ENCODE peak calls at places on chromosomes 7 and 10, in five cellular contexts. One of them, this sample, is unnamed.

GRCh38 chr7:116710764-116711452 is 38.9 kb downstream of the MET start:
- DNase-seq in renal cortical epithelial cell: peak
- DNase-seq in prostate gland: no peak
- DNase-seq in mesendoderm: no peak
- DNase-seq in activated CD8-positive, alpha-beta memory T cell treated with anti-CD3 and anti-CD28 coated beads for 4 hours: no peak
- DNase-seq in this sample: no peak

GRCh38 chr7:44147026-44147881 is 6.1 kb upstream of the MYL7 start:
- DNase-seq in renal cortical epithelial cell: no peak
- DNase-seq in prostate gland: no peak
- DNase-seq in mesendoderm: peak
- DNase-seq in activated CD8-positive, alpha-beta memory T cell treated with anti-CD3 and anti-CD28 coated beads for 4 hours: no peak
- DNase-seq in this sample: peak

GRCh38 chr10:133467286-133467911 is 13.7 kb downstream of the SCART1 start:
- DNase-seq in renal cortical epithelial cell: no peak
- DNase-seq in prostate gland: no peak
- DNase-seq in mesendoderm: no peak
- DNase-seq in activated CD8-positive, alpha-beta memory T cell treated with anti-CD3 and anti-CD28 coated beads for 4 hours: no peak
- DNase-seq in this sample: peak

GRCh38 chr10:108204528-108205313 is 1040.2 kb upstream of the SORCS1 start:
- DNase-seq in renal cortical epithelial cell: peak
- DNase-seq in prostate gland: no peak
- DNase-seq in mesendoderm: peak
- DNase-seq in activated CD8-positive, alpha-beta memory T cell treated with anti-CD3 and anti-CD28 coated beads for 4 hours: no peak
- DNase-seq in this sample: peak

GRCh38 chr10:128912568-128913311 is 554.3 kb upstream of the MGMT start:
- DNase-seq in renal cortical epithelial cell: no peak
- DNase-seq in prostate gland: no peak
- DNase-seq in mesendoderm: no peak
- DNase-seq in activated CD8-positive, alpha-beta memory T cell treated with anti-CD3 and anti-CD28 coated beads for 4 hours: no peak
- DNase-seq in this sample: no peak

GRCh38 chr7:53218730-53219504 is 183.5 kb downstream of the POM121L12 start:
- DNase-seq in renal cortical epithelial cell: no peak
- DNase-seq in prostate gland: no peak
- DNase-seq in mesendoderm: peak
- DNase-seq in activated CD8-positive, alpha-beta memory T cell treated with anti-CD3 and anti-CD28 coated beads for 4 hours: no peak
- DNase-seq in this sample: no peak

GRCh38 chr10:78254013-78254412 is 220.3 kb downstream of the RPS24 start:
- DNase-seq in renal cortical epithelial cell: no peak
- DNase-seq in prostate gland: no peak
- DNase-seq in mesendoderm: no peak
- DNase-seq in activated CD8-positive, alpha-beta memory T cell treated with anti-CD3 and anti-CD28 coated beads for 4 hours: no peak
- DNase-seq in this sample: no peak

GRCh38 chr7:151361193-151361959 is 19.8 kb downstream of the NUB1 start:
- DNase-seq in renal cortical epithelial cell: no peak
- DNase-seq in prostate gland: no peak
- DNase-seq in mesendoderm: no peak
- DNase-seq in activated CD8-positive, alpha-beta memory T cell treated with anti-CD3 and anti-CD28 coated beads for 4 hours: no peak
- DNase-seq in this sample: no peak

GRCh38 chr7:23594879-23595604 is 2.1 kb upstream of the CCDC126 start:
- DNase-seq in renal cortical epithelial cell: peak
- DNase-seq in prostate gland: no peak
- DNase-seq in mesendoderm: peak
- DNase-seq in activated CD8-positive, alpha-beta memory T cell treated with anti-CD3 and anti-CD28 coated beads for 4 hours: no peak
- DNase-seq in this sample: no peak

GRCh38 chr7:143416565-143417149 is 8.0 kb upstream of the EPHA1 start:
- DNase-seq in renal cortical epithelial cell: peak
- DNase-seq in prostate gland: peak
- DNase-seq in mesendoderm: peak
- DNase-seq in activated CD8-positive, alpha-beta memory T cell treated with anti-CD3 and anti-CD28 coated beads for 4 hours: no peak
- DNase-seq in this sample: peak

GRCh38 chr7:149440222-149440621 is 20.6 kb downstream of the ZNF777 start:
- DNase-seq in renal cortical epithelial cell: no peak
- DNase-seq in prostate gland: no peak
- DNase-seq in mesendoderm: no peak
- DNase-seq in activated CD8-positive, alpha-beta memory T cell treated with anti-CD3 and anti-CD28 coated beads for 4 hours: no peak
- DNase-seq in this sample: no peak

GRCh38 chr10:131166486-131166885 is 145.0 kb downstream of the TCERG1L start:
- DNase-seq in renal cortical epithelial cell: no peak
- DNase-seq in prostate gland: no peak
- DNase-seq in mesendoderm: no peak
- DNase-seq in activated CD8-positive, alpha-beta memory T cell treated with anti-CD3 and anti-CD28 coated beads for 4 hours: no peak
- DNase-seq in this sample: no peak

GRCh38 chr7:15839415-15840100 is 153.1 kb upstream of the MEOX2 start:
- DNase-seq in renal cortical epithelial cell: peak
- DNase-seq in prostate gland: no peak
- DNase-seq in mesendoderm: peak
- DNase-seq in activated CD8-positive, alpha-beta memory T cell treated with anti-CD3 and anti-CD28 coated beads for 4 hours: no peak
- DNase-seq in this sample: no peak

GRCh38 chr10:44020322-44021111 is 364.4 kb downstream of the CXCL12 start:
- DNase-seq in renal cortical epithelial cell: no peak
- DNase-seq in prostate gland: no peak
- DNase-seq in mesendoderm: no peak
- DNase-seq in activated CD8-positive, alpha-beta memory T cell treated with anti-CD3 and anti-CD28 coated beads for 4 hours: no peak
- DNase-seq in this sample: no peak

GRCh38 chr10:125881192-125881591 is at the start of gene DHX32:
- DNase-seq in renal cortical epithelial cell: no peak
- DNase-seq in prostate gland: no peak
- DNase-seq in mesendoderm: peak
- DNase-seq in activated CD8-positive, alpha-beta memory T cell treated with anti-CD3 and anti-CD28 coated beads for 4 hours: no peak
- DNase-seq in this sample: no peak

GRCh38 chr7:10469476-10469875 is 504.2 kb upstream of the PHF14 start:
- DNase-seq in renal cortical epithelial cell: no peak
- DNase-seq in prostate gland: no peak
- DNase-seq in mesendoderm: no peak
- DNase-seq in activated CD8-positive, alpha-beta memory T cell treated with anti-CD3 and anti-CD28 coated beads for 4 hours: no peak
- DNase-seq in this sample: no peak

GRCh38 chr10:112375721-112376577 is 2.0 kb downstream of the ACSL5 start:
- DNase-seq in renal cortical epithelial cell: peak
- DNase-seq in prostate gland: peak
- DNase-seq in mesendoderm: peak
- DNase-seq in activated CD8-positive, alpha-beta memory T cell treated with anti-CD3 and anti-CD28 coated beads for 4 hours: no peak
- DNase-seq in this sample: no peak

GRCh38 chr7:18458830-18459229 is 36.7 kb upstream of the HDAC9 start:
- DNase-seq in renal cortical epithelial cell: peak
- DNase-seq in prostate gland: no peak
- DNase-seq in mesendoderm: no peak
- DNase-seq in activated CD8-positive, alpha-beta memory T cell treated with anti-CD3 and anti-CD28 coated beads for 4 hours: no peak
- DNase-seq in this sample: no peak

GRCh38 chr10:62001898-62002297 is 100.4 kb downstream of the ARID5B start:
- DNase-seq in renal cortical epithelial cell: no peak
- DNase-seq in prostate gland: no peak
- DNase-seq in mesendoderm: no peak
- DNase-seq in activated CD8-positive, alpha-beta memory T cell treated with anti-CD3 and anti-CD28 coated beads for 4 hours: no peak
- DNase-seq in this sample: no peak

GRCh38 chr10:103854687-103855423 is 521 bp downstream of the SH3PXD2A start:
- DNase-seq in renal cortical epithelial cell: no peak
- DNase-seq in prostate gland: no peak
- DNase-seq in mesendoderm: peak
- DNase-seq in activated CD8-positive, alpha-beta memory T cell treated with anti-CD3 and anti-CD28 coated beads for 4 hours: no peak
- DNase-seq in this sample: no peak

GRCh38 chr7:103140684-103141083 is 8.2 kb downstream of the NAPEPLD start:
- DNase-seq in renal cortical epithelial cell: no peak
- DNase-seq in prostate gland: no peak
- DNase-seq in mesendoderm: no peak
- DNase-seq in activated CD8-positive, alpha-beta memory T cell treated with anti-CD3 and anti-CD28 coated beads for 4 hours: no peak
- DNase-seq in this sample: no peak

GRCh38 chr10:19347592-19347991 is 299.0 kb downstream of the MALRD1 start:
- DNase-seq in renal cortical epithelial cell: no peak
- DNase-seq in prostate gland: no peak
- DNase-seq in mesendoderm: peak
- DNase-seq in activated CD8-positive, alpha-beta memory T cell treated with anti-CD3 and anti-CD28 coated beads for 4 hours: no peak
- DNase-seq in this sample: no peak

GRCh38 chr7:156494960-156495359 is 145.6 kb upstream of the RNF32 start:
- DNase-seq in renal cortical epithelial cell: no peak
- DNase-seq in prostate gland: no peak
- DNase-seq in mesendoderm: no peak
- DNase-seq in activated CD8-positive, alpha-beta memory T cell treated with anti-CD3 and anti-CD28 coated beads for 4 hours: no peak
- DNase-seq in this sample: no peak

GRCh38 chr10:105834261-105835059 is 1193.4 kb downstream of the SORCS3 start:
- DNase-seq in renal cortical epithelial cell: no peak
- DNase-seq in prostate gland: no peak
- DNase-seq in mesendoderm: no peak
- DNase-seq in activated CD8-positive, alpha-beta memory T cell treated with anti-CD3 and anti-CD28 coated beads for 4 hours: no peak
- DNase-seq in this sample: no peak

GRCh38 chr10:290026-290725 is 154.9 kb downstream of the ZMYND11 start:
- DNase-seq in renal cortical epithelial cell: no peak
- DNase-seq in prostate gland: no peak
- DNase-seq in mesendoderm: no peak
- DNase-seq in activated CD8-positive, alpha-beta memory T cell treated with anti-CD3 and anti-CD28 coated beads for 4 hours: no peak
- DNase-seq in this sample: no peak